ENCODE peak calls at places on chromosomes 6 and 20, in ten cellular contexts. U is HL-60; R is HTR-8/SVneo; W is GM03348; Z is astrocyte; C is cardiac fibroblast; K is activated CD8-positive, alpha-beta memory T cell treated with anti-CD3 and anti-CD28 coated beads for 48 hours; M is dorsolateral prefrontal cortex; P is T follicular helper cell; A is iris pigment epithelial cell. H is an unnamed sample.

GRCh38 chr6:11217360-11218076 is 14.9 kb downstream of the NEDD9 start:
- DNase-seq in U (no peak), R (no peak), W (no peak), Z (no peak), C (peak), K (no peak), M (no peak), P (no peak), A (no peak), H (no peak)

GRCh38 chr6:163719028-163719742 is 304.7 kb downstream of the QKI start:
- DNase-seq in U (no peak), R (no peak), W (no peak), Z (no peak), C (no peak), K (no peak), M (no peak), P (no peak), A (no peak), H (no peak)

GRCh38 chr20:56271974-56272373 is 23.4 kb downstream of the MC3R start:
- DNase-seq in U (no peak), R (no peak), W (no peak), Z (no peak), C (no peak), K (no peak), M (no peak), P (no peak), A (no peak), H (no peak)

GRCh38 chr6:132405143-132405915 is 4.1 kb upstream of the MOXD1 start:
- DNase-seq in U (no peak), R (no peak), W (no peak), Z (peak), C (peak), K (no peak), M (no peak), P (no peak), A (no peak), H (no peak)

GRCh38 chr6:42152024-42152423 is 9.6 kb upstream of the C6orf132 start:
- DNase-seq in U (no peak), R (no peak), W (no peak), Z (no peak), C (no peak), K (no peak), M (no peak), P (no peak), A (no peak), H (no peak)

GRCh38 chr20:25024171-25024570 is 31.6 kb upstream of the APMAP start:
- DNase-seq in U (no peak), R (no peak), W (no peak), Z (no peak), C (no peak), K (no peak), M (peak), P (no peak), A (no peak), H (no peak)

GRCh38 chr6:45454008-45454911 is 76.5 kb upstream of the SUPT3H start:
- DNase-seq in U (no peak), R (peak), W (peak), Z (peak), C (peak), K (no peak), M (no peak), P (no peak), A (peak), H (no peak)

GRCh38 chr6:1611322-1611571 is 1.5 kb downstream of the FOXC1 start:
- DNase-seq in U (no peak), R (peak), W (peak), Z (no peak), C (peak), K (no peak), M (no peak), P (no peak), A (peak), H (no peak)

GRCh38 chr20:63835031-63835858 is 4.2 kb upstream of the ZBTB46 start:
- DNase-seq in U (no peak), R (peak), W (peak), Z (peak), C (peak), K (no peak), M (peak), P (no peak), A (peak), H (peak)

GRCh38 chr20:48621256-48622078 is 206.3 kb downstream of the PREX1 start:
- DNase-seq in U (peak), R (peak), W (peak), Z (peak), C (peak), K (no peak), M (no peak), P (no peak), A (peak), H (peak)

GRCh38 chr6:137259349-137259748 is 40.2 kb upstream of the IFNGR1 start:
- DNase-seq in U (no peak), R (no peak), W (no peak), Z (no peak), C (peak), K (no peak), M (no peak), P (no peak), A (peak), H (no peak)

GRCh38 chr6:108760158-108761050 is 87.8 kb upstream of the ARMC2 start:
- DNase-seq in U (peak), R (peak), W (no peak), Z (peak), C (no peak), K (no peak), M (no peak), P (no peak), A (peak), H (peak)

GRCh38 chr6:146620655-146621054 is 21.9 kb downstream of the ADGB start:
- DNase-seq in U (no peak), R (no peak), W (no peak), Z (no peak), C (peak), K (no peak), M (no peak), P (no peak), A (peak), H (no peak)

GRCh38 chr20:58871533-58872102 is 19.1 kb downstream of the GNAS start:
- DNase-seq in U (no peak), R (no peak), W (no peak), Z (no peak), C (no peak), K (no peak), M (no peak), P (no peak), A (no peak), H (no peak)

GRCh38 chr6:11616200-11616611 is 78.7 kb downstream of the TMEM170B start:
- DNase-seq in U (no peak), R (no peak), W (peak), Z (peak), C (peak), K (no peak), M (no peak), P (no peak), A (peak), H (peak)